ENCODE peak calls at places on chromosomes 2 and 18, in five cellular contexts. D is endothelial cell of umbilical vein; I is neural progenitor cell; W is naive B cell; F is activated CD4-positive, alpha-beta T cell treated with anti-CD3 and anti-CD28 coated beads, Interleukin-2, amount 50 U/mL, for 24 hours. V is an unnamed sample.

GRCh38 chr2:183604065-183604464 is 479.8 kb downstream of the NUP35 start:
- DNase-seq in W (no peak), D (no peak), F (no peak), I (no peak), V (no peak)

GRCh38 chr2:53964237-53964952 is 6.4 kb downstream of the PSME4 start:
- DNase-seq in I (no peak), F (no peak), W (no peak), D (peak; percentile 15), V (no peak)

GRCh38 chr18:32549248-32549842 is 78.7 kb upstream of the GAREM1 start:
- DNase-seq in F (no peak), W (peak; percentile 3), D (peak; percentile 40), I (peak; percentile 87), V (peak; percentile 1)

GRCh38 chr2:218964041-218964771 is 4.7 kb downstream of the CDK5R2 start:
- DNase-seq in W (no peak), F (no peak), I (peak; percentile 48), D (no peak), V (peak; percentile 69)

GRCh38 chr2:20663196-20664070 is 3.5 kb upstream of the GDF7 start:
- DNase-seq in W (no peak), D (no peak), F (no peak), I (no peak), V (no peak)

GRCh38 chr2:47108638-47109372 is 46.3 kb downstream of the STPG4 start:
- DNase-seq in F (no peak), D (no peak), W (no peak), I (no peak), V (peak; percentile 16)

GRCh38 chr2:196249171-196249570 is 77.8 kb upstream of the STK17B start:
- DNase-seq in I (no peak), F (no peak), W (no peak), D (no peak), V (peak; percentile 91)

GRCh38 chr2:10741139-10741538 is 19.7 kb downstream of the ATP6V1C2 start:
- DNase-seq in D (no peak), I (no peak), F (no peak), W (no peak), V (no peak)

GRCh38 chr2:71807969-71808451 is 339.7 kb downstream of the CYP26B1 start:
- DNase-seq in I (no peak), D (no peak), F (no peak), W (no peak), V (no peak)

GRCh38 chr2:201358684-201359083 is 1.5 kb upstream of the FLACC1 start:
- DNase-seq in W (no peak), I (no peak), F (no peak), D (peak; percentile 5), V (peak; percentile 76)

GRCh38 chr2:126894082-126894481 is 4.6 kb upstream of the TEX51 start:
- DNase-seq in W (no peak), D (no peak), I (no peak), F (no peak), V (no peak)

GRCh38 chr2:98768765-98769476 is 38.0 kb upstream of the MGAT4A start:
- DNase-seq in I (no peak), F (no peak), D (peak; percentile 83), W (no peak), V (peak; percentile 48)

GRCh38 chr2:149826471-149827125 is 239.0 kb upstream of the MMADHC start:
- DNase-seq in I (no peak), D (peak; percentile 84), W (no peak), F (no peak), V (peak; percentile 29)

GRCh38 chr2:192783643-192784042 is 588.9 kb upstream of the TMEFF2 start:
- DNase-seq in D (no peak), F (no peak), W (no peak), I (no peak), V (no peak)

GRCh38 chr2:217102941-217103340 is 243.1 kb upstream of the TNP1 start:
- DNase-seq in D (no peak), I (no peak), F (no peak), W (no peak), V (peak; percentile 42)

GRCh38 chr18:63320690-63321265 is 1.2 kb upstream of the BCL2 start:
- DNase-seq in I (peak; percentile 42), D (peak; percentile 40), F (peak; percentile 35), W (peak; percentile 59), V (peak; percentile 35)

GRCh38 chr18:8849696-8850095 is 144.3 kb downstream of the MTCL1 start:
- DNase-seq in D (no peak), F (no peak), I (no peak), W (no peak), V (peak; percentile 80)

GRCh38 chr2:100142393-100142792 is at the start of gene AFF3:
- DNase-seq in D (no peak), F (no peak), W (peak; percentile 90), I (no peak), V (no peak)

GRCh38 chr2:127641846-127642510 is 4.0 kb upstream of the GPR17 start:
- DNase-seq in D (no peak), I (no peak), W (no peak), F (peak; percentile 36), V (no peak)

GRCh38 chr2:58419983-58420382 is 178.9 kb upstream of the FANCL start:
- DNase-seq in F (no peak), I (no peak), D (no peak), W (no peak), V (no peak)

GRCh38 chr2:12400543-12400942 is 316.2 kb upstream of the TRIB2 start:
- DNase-seq in D (no peak), F (no peak), I (no peak), W (no peak), V (no peak)

GRCh38 chr18:67068608-67069007 is 447.9 kb downstream of the DSEL start:
- DNase-seq in D (no peak), I (no peak), W (no peak), F (no peak), V (no peak)

GRCh38 chr2:113138428-113139322 is 11.3 kb downstream of the IL1RN start:
- DNase-seq in F (no peak), D (peak; percentile 62), I (peak; percentile 73), W (peak; percentile 78), V (peak; percentile 67)

GRCh38 chr18:2997429-2997828 is 15.5 kb downstream of the LPIN2 start:
- DNase-seq in I (no peak), W (no peak), D (no peak), F (no peak), V (no peak)

GRCh38 chr2:25981596-25982272 is 563 bp downstream of the KIF3C start:
- DNase-seq in D (no peak), I (peak; percentile 81), F (peak; percentile 3), W (no peak), V (no peak)

GRCh38 chr2:238294393-238295143 is 6.2 kb upstream of the PER2 start:
- DNase-seq in I (no peak), D (no peak), W (no peak), F (no peak), V (no peak)

GRCh38 chr18:79211844-79212243 is 142.7 kb downstream of the ATP9B start:
- DNase-seq in D (no peak), W (no peak), I (no peak), F (no peak), V (peak; percentile 19)

GRCh38 chr2:161386228-161386627 is 29.9 kb upstream of the TBR1 start:
- DNase-seq in W (no peak), D (no peak), F (no peak), I (no peak), V (no peak)

GRCh38 chr2:234134496-234134895 is 84.0 kb downstream of the SPP2 start:
- DNase-seq in D (no peak), W (no peak), I (no peak), F (no peak), V (no peak)

GRCh38 chr18:67035026-67035425 is 431.1 kb upstream of the CDH19 start:
- DNase-seq in I (no peak), W (no peak), F (no peak), D (no peak), V (no peak)

GRCh38 chr2:33477473-33478468 is 1.3 kb downstream of the RASGRP3 start:
- DNase-seq in I (peak; percentile 68), D (peak; percentile 36), F (no peak), W (peak; percentile 75), V (no peak)

GRCh38 chr2:205785507-205786222 is 103.4 kb downstream of the NRP2 start:
- DNase-seq in I (no peak), W (no peak), D (no peak), F (no peak), V (peak; percentile 58)

GRCh38 chr2:97796465-97797126 is 83.2 kb downstream of the ZAP70 start:
- DNase-seq in I (no peak), F (no peak), D (no peak), W (no peak), V (no peak)

GRCh38 chr18:56148373-56148772 is 490.0 kb downstream of the TXNL1 start:
- DNase-seq in I (no peak), W (no peak), F (no peak), D (no peak), V (peak; percentile 99)

GRCh38 chr2:193076995-193077394 is 882.3 kb upstream of the TMEFF2 start:
- DNase-seq in I (no peak), F (no peak), D (no peak), W (no peak), V (no peak)

GRCh38 chr18:23133860-23134779 is 1.2 kb upstream of the CABLES1 start:
- DNase-seq in I (peak; percentile 41), W (peak; percentile 56), D (no peak), F (peak; percentile 12), V (no peak)

GRCh38 chr2:130760754-130761751 is 5.7 kb downstream of the AMER3 start:
- DNase-seq in F (no peak), D (no peak), I (no peak), W (no peak), V (no peak)

GRCh38 chr18:13460946-13461345 is 242.4 kb downstream of the LDLRAD4 start:
- DNase-seq in I (no peak), D (no peak), W (no peak), F (no peak), V (no peak)

V was measured in EH.